ENCODE peak calls at places on chromosomes 5 and 9, in four cellular contexts. Y, J, A and O are unnamed samples.

GRCh38 chr5:143204474-143205246 is 198.8 kb downstream of the NR3C1 start:
- DNase-seq in A (no peak), Y (no peak), J (no peak), O (no peak)

GRCh38 chr9:82987370-82987769 is 75.6 kb downstream of the RASEF start:
- DNase-seq in Y (no peak), A (no peak), J (no peak), O (no peak)

GRCh38 chr5:10069781-10070313 is 179.8 kb downstream of the ATPSCKMT start:
- DNase-seq in Y (no peak), J (no peak), A (no peak), O (no peak)

GRCh38 chr5:137641148-137641547 is 94.7 kb downstream of the KLHL3 start:
- DNase-seq in A (no peak), J (peak), Y (no peak), O (no peak)

GRCh38 chr5:139381837-139382361 is 1.2 kb downstream of the SLC23A1 start:
- DNase-seq in A (no peak), Y (no peak), J (no peak), O (no peak)

GRCh38 chr5:147216552-147217154 is 18.2 kb upstream of the STK32A start:
- DNase-seq in J (no peak), A (no peak), Y (no peak), O (no peak)

GRCh38 chr5:159669559-159669958 is 246.7 kb upstream of the ADRA1B start:
- DNase-seq in J (no peak), A (no peak), Y (no peak), O (no peak)

GRCh38 chr5:10453564-10453963 is 11.9 kb downstream of the ROPN1L start:
- DNase-seq in J (no peak), A (no peak), Y (no peak), O (no peak)

GRCh38 chr5:119366537-119366874 is 10.7 kb downstream of the TNFAIP8 start:
- DNase-seq in Y (no peak), J (no peak), A (no peak), O (no peak)

GRCh38 chr9:135478858-135479468 is 619 bp upstream of the PPP1R26 start:
- DNase-seq in Y (no peak), A (no peak), J (peak), O (no peak)

GRCh38 chr5:127012933-127013332 is 17.4 kb downstream of the MARCHF3 start:
- DNase-seq in A (no peak), J (no peak), Y (no peak), O (no peak)

GRCh38 chr9:91023741-91024140 is 222.1 kb downstream of the SYK start:
- DNase-seq in J (no peak), A (no peak), Y (no peak), O (no peak)

GRCh38 chr5:56950626-56951130 is 1.2 kb downstream of the MIER3 start:
- DNase-seq in A (peak), J (peak), Y (peak), O (peak)
- TF ChIP-seq POLR2A in A (no peak), J (no peak), Y (no peak), O (no peak)

DNA sequence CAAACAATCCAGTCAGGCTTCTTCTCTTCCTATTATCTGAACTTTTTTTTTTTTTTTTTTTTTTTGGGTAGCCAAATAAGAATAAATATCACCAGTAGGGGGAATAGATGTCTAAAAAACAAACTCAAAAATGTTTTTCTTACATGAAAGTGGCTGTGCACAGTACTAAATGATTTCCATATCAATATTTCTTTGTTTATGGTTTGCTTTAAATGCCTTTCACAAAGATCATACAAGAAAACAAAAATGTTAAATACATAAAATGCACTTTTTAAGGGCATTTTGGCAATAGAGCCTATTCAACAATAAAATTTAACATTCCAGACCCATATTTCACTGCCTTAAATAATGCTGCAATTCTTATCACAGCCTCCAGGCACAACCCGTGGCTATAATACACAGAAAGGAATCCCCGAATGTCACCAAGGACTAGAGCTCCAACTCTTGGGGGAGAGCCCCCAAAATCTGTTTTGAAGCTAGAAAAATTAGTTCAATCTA is 91.1 kb upstream of the TBCA start:
- DNase-seq in J (no peak), A (no peak), Y (no peak), O (no peak)
- TF ChIP-seq CTCF in J (peak), A (no peak), Y (no peak), O (no peak)

GRCh38 chr5:98773464-98774191 is at the start of gene RGMB:
- DNase-seq in Y (peak), A (peak), J (peak), O (peak)

GRCh38 chr5:98775246-98775961 is 1.9 kb downstream of the RGMB start:
- DNase-seq in J (no peak), Y (no peak), A (no peak), O (no peak)

GRCh38 chr5:98773214-98773463 is 324 bp upstream of the RGMB start:
- DNase-seq in J (no peak), Y (no peak), A (no peak), O (no peak)

GRCh38 chr5:98775962-98776687 is 2.7 kb downstream of the RGMB start:
- DNase-seq in Y (no peak), J (no peak), A (no peak), O (no peak)

GRCh38 chr5:98774192-98775046 is 956 bp downstream of the RGMB start:
- DNase-seq in J (peak), Y (no peak), A (peak), O (peak)
- TF ChIP-seq POLR2A in J (no peak), Y (no peak), A (no peak), O (peak)

DNA sequence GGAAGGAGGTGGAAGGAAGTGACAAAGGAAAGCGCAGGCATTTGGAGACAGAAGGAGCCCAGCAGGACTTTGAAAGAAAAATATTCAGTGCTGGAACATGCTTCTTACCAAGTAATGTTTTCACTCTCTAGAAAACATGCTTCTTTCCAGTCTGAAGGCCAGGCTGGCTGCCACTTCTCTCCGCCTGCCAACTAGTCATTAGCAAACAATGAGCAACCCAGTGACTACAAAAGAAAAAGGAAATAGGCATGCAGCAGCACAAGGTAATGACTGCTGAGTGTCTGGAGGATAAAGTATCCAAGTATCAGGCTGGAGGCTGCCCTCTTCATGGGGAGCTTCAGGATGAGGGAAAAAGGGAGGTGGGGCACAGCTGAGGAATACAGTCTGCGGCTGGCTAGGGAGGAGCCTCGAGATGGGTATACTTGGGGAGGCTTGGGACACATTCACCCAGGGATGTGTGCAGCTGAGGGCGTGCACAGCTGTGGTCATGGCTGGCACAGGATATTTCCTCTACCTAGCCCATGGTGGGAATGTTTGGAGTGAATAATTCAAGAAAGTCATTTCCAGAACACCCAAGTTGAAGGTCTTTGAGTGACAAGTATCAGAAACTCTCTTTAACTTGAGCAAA is 161.5 kb upstream of the KIF2A start:
- DNase-seq in J (no peak), Y (no peak), A (no peak), O (no peak)
- TF ChIP-seq CTCF in J (no peak), Y (no peak), A (no peak), O (no peak)

GRCh38 chr5:1594336-1595106 is 70.8 kb upstream of the LPCAT1 start:
- DNase-seq in A (peak), J (peak), Y (no peak), O (peak)
- TF ChIP-seq POLR2A in A (no peak), J (peak), Y (no peak), O (no peak)

GRCh38 chr5:110050640-110051345 is 361.1 kb downstream of the MAN2A1 start:
- DNase-seq in Y (no peak), J (no peak), A (no peak), O (no peak)

GRCh38 chr5:110048508-110048907 is 358.8 kb downstream of the MAN2A1 start:
- DNase-seq in J (no peak), Y (no peak), A (no peak), O (no peak)

GRCh38 chr5:110040178-110040577 is 350.5 kb downstream of the MAN2A1 start:
- DNase-seq in Y (no peak), J (no peak), A (no peak), O (no peak)

GRCh38 chr5:110043025-110043424 is 353.3 kb downstream of the MAN2A1 start:
- DNase-seq in Y (no peak), A (no peak), J (no peak), O (no peak)

DNA sequence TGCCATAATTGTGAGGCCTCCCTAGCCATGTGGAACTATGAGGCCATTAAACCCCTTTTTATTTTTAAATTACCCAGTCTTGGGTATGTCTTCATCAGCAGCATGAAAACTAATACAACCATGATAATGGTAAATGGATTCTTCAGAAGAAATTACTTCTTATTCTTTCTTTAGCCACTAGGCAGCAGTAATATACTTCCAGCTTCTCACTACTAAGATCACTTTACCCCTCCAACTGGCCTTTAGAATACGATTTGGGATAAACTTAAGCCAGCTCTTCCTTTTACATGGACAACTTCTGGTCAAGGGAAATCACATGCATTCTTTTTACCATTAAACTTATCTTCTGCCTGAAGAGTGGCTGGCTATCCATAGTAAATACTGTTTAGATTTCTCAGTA is 355.4 kb downstream of the MAN2A1 start:
- DNase-seq in A (no peak), Y (no peak), J (no peak), O (no peak)
- TF ChIP-seq CTCF in A (no peak), Y (no peak), J (peak), O (no peak)